ENCODE peak calls at places on chromosomes 3 and 15, in four cellular contexts. One of them, this sample, is unnamed.
A peak's percentile ranks its signal among the peaks of the same experiment; 100 is the strongest.

GRCh38 chr3:168877899-168878298 is 782.2 kb upstream of the GOLIM4 start:
- DNase-seq in astrocyte: no peak
- DNase-seq in neural progenitor cell: no peak
- DNase-seq in choroid plexus epithelial cell: no peak
- DNase-seq in this sample: no peak

GRCh38 chr15:44545934-44546802 is 9.2 kb downstream of the EIF3J start:
- DNase-seq in choroid plexus epithelial cell: peak; percentile 53
- DNase-seq in neural progenitor cell: no peak
- DNase-seq in astrocyte: peak; percentile 26
- DNase-seq in this sample: no peak

GRCh38 chr15:43285609-43286037 is 18.9 kb upstream of the TGM5 start:
- DNase-seq in astrocyte: peak; percentile 28
- DNase-seq in neural progenitor cell: peak; percentile 76
- DNase-seq in choroid plexus epithelial cell: peak; percentile 83
- DNase-seq in this sample: no peak

GRCh38 chr3:140203510-140203909 is 268.5 kb downstream of the CLSTN2 start:
- DNase-seq in astrocyte: no peak
- DNase-seq in choroid plexus epithelial cell: no peak
- DNase-seq in neural progenitor cell: peak; percentile 80
- DNase-seq in this sample: no peak

GRCh38 chr15:68429691-68430470 is 2.1 kb downstream of the ITGA11 start:
- DNase-seq in choroid plexus epithelial cell: no peak
- DNase-seq in astrocyte: peak; percentile 52
- DNase-seq in neural progenitor cell: no peak
- DNase-seq in this sample: no peak

GRCh38 chr15:65079580-65079979 is 3.0 kb downstream of the KBTBD13 start:
- DNase-seq in choroid plexus epithelial cell: no peak
- DNase-seq in neural progenitor cell: no peak
- DNase-seq in astrocyte: no peak
- DNase-seq in this sample: no peak

GRCh38 chr3:149343951-149344350 is 10.5 kb upstream of the TM4SF18 start:
- DNase-seq in neural progenitor cell: peak; percentile 19
- DNase-seq in choroid plexus epithelial cell: no peak
- DNase-seq in astrocyte: no peak
- DNase-seq in this sample: no peak

GRCh38 chr3:146557745-146558144 is 13.3 kb upstream of the PLSCR1 start:
- DNase-seq in choroid plexus epithelial cell: no peak
- DNase-seq in astrocyte: no peak
- DNase-seq in neural progenitor cell: no peak
- DNase-seq in this sample: no peak

GRCh38 chr3:30770387-30770786 is 124.1 kb downstream of the GADL1 start:
- DNase-seq in choroid plexus epithelial cell: peak; percentile 90
- DNase-seq in neural progenitor cell: no peak
- DNase-seq in astrocyte: peak; percentile 95
- DNase-seq in this sample: peak; percentile 66

GRCh38 chr3:195925746-195926145 is 17.4 kb upstream of the TNK2 start:
- DNase-seq in choroid plexus epithelial cell: no peak
- DNase-seq in astrocyte: no peak
- DNase-seq in neural progenitor cell: no peak
- DNase-seq in this sample: no peak

GRCh38 chr15:34490421-34491193 is 53.0 kb upstream of the GOLGA8A start:
- DNase-seq in astrocyte: no peak
- DNase-seq in neural progenitor cell: peak; percentile 83
- DNase-seq in choroid plexus epithelial cell: no peak
- DNase-seq in this sample: no peak

GRCh38 chr15:32651229-32651837 is 9.8 kb downstream of the SCG5 start:
- DNase-seq in astrocyte: no peak
- DNase-seq in choroid plexus epithelial cell: peak; percentile 82
- DNase-seq in neural progenitor cell: peak; percentile 74
- DNase-seq in this sample: no peak

GRCh38 chr15:36605626-36606263 is 26.3 kb downstream of the CDIN1 start:
- DNase-seq in choroid plexus epithelial cell: no peak
- DNase-seq in astrocyte: no peak
- DNase-seq in neural progenitor cell: no peak
- DNase-seq in this sample: no peak

GRCh38 chr3:12328132-12328915 is 39.5 kb downstream of the PPARG start:
- DNase-seq in astrocyte: no peak
- DNase-seq in neural progenitor cell: no peak
- DNase-seq in choroid plexus epithelial cell: no peak
- DNase-seq in this sample: no peak

GRCh38 chr3:12323237-12323636 is 34.4 kb downstream of the PPARG start:
- DNase-seq in astrocyte: no peak
- DNase-seq in neural progenitor cell: no peak
- DNase-seq in choroid plexus epithelial cell: no peak
- DNase-seq in this sample: no peak

GRCh38 chr3:12325594-12326295 is 36.9 kb downstream of the PPARG start:
- DNase-seq in neural progenitor cell: no peak
- DNase-seq in choroid plexus epithelial cell: no peak
- DNase-seq in astrocyte: no peak
- DNase-seq in this sample: no peak

GRCh38 chr3:12334786-12335185 is 45.9 kb downstream of the PPARG start:
- DNase-seq in astrocyte: no peak
- DNase-seq in neural progenitor cell: no peak
- DNase-seq in choroid plexus epithelial cell: no peak
- DNase-seq in this sample: no peak

GRCh38 chr3:12329063-12329462 is 40.2 kb downstream of the PPARG start:
- DNase-seq in choroid plexus epithelial cell: no peak
- DNase-seq in neural progenitor cell: no peak
- DNase-seq in astrocyte: no peak
- DNase-seq in this sample: no peak
- TF ChIP-seq CTCF in choroid plexus epithelial cell: no peak
- TF ChIP-seq CTCF in neural progenitor cell: peak; percentile 22
- TF ChIP-seq CTCF in astrocyte: no peak
- TF ChIP-seq CTCF in this sample: no peak

DNA sequence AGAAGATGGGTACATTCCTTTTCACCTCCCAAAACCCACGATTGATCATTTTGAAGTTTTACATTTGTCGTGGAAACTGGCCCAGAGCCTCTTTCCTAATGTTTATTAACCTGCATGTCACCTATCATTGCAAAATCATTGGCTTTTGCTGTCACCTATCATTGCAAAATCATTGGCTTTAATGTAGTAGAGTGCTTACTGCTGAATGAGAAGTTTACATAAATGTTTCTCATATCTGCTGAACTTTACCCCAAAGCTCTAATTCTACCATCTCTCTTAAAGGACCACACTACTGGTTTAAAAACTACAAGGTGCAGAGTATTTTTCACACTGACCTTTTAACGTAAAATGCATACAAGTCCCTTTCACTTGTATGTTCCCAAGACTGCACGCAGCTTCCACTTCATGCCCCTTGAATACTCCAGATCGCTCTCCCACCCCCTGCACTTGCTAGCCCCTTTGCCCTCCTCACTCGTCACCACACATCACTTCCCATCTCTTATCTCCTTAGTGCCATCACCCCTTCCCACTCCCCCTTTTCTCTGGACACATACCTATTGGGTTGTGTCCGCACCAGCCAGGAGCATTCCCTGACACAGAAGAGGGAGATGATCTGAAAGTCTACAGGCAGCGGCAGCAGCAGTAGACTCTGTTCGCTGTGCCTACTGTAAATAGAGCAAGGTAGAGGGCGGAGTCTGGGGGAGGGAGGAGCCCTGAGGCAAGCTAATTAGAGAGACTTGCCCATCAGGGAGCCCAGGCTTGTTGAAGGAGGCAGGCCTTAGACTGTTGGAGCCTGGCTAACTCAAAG is 30.2 kb upstream of the ATOSA start:
- DNase-seq in astrocyte: no peak
- DNase-seq in neural progenitor cell: peak; percentile 89
- DNase-seq in choroid plexus epithelial cell: no peak
- DNase-seq in this sample: no peak
- H3K4me3 ChIP-seq in astrocyte: no peak overlapping the region
- H3K4me3 ChIP-seq in neural progenitor cell: peak overlapping the region; percentile 44
- H3K4me3 ChIP-seq in choroid plexus epithelial cell: no peak overlapping the region
- H3K4me3 ChIP-seq in this sample: no peak overlapping the region

GRCh38 chr15:83435782-83436181 is 11.4 kb upstream of the SH3GL3 start:
- DNase-seq in choroid plexus epithelial cell: no peak
- DNase-seq in neural progenitor cell: no peak
- DNase-seq in astrocyte: no peak
- DNase-seq in this sample: no peak

GRCh38 chr15:83435202-83435601 is 11.9 kb upstream of the SH3GL3 start:
- DNase-seq in astrocyte: peak; percentile 66
- DNase-seq in choroid plexus epithelial cell: no peak
- DNase-seq in neural progenitor cell: no peak
- DNase-seq in this sample: peak; percentile 48

GRCh38 chr15:83436513-83437158 is 10.5 kb upstream of the SH3GL3 start:
- DNase-seq in choroid plexus epithelial cell: peak; percentile 86
- DNase-seq in neural progenitor cell: peak; percentile 72
- DNase-seq in astrocyte: peak; percentile 35
- DNase-seq in this sample: peak; percentile 73
- TF ChIP-seq CTCF in choroid plexus epithelial cell: peak; percentile 77
- TF ChIP-seq CTCF in neural progenitor cell: peak; percentile 73
- TF ChIP-seq CTCF in astrocyte: peak; percentile 61
- TF ChIP-seq CTCF in this sample: peak; percentile 78

DNA sequence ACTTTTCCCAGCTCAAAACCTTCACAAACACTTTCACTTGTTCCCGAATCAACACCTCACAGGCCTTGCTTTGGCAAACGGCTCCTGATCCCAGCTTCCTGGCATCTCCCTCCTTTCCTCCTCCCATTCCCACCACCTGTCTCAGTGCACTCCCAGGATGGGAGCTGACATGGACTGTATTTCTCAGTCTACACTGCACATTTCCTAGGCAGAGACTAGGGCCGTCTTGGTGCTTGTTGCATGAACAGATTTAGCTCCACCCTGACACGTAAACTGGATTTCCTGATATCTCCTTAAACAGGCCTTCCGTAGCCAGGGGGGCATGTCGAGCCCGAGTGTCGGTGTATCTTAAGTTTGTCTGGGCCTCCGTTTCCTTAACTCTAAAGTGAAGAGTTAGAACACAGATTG is 790 bp upstream of the WHAMM start:
- DNase-seq in astrocyte: no peak
- DNase-seq in choroid plexus epithelial cell: no peak
- DNase-seq in neural progenitor cell: no peak
- DNase-seq in this sample: no peak
- H3K4me3 ChIP-seq in astrocyte: no peak overlapping the region
- H3K4me3 ChIP-seq in choroid plexus epithelial cell: no peak overlapping the region
- H3K4me3 ChIP-seq in neural progenitor cell: no peak overlapping the region
- H3K4me3 ChIP-seq in this sample: peak overlapping the region; percentile 72

DNA sequence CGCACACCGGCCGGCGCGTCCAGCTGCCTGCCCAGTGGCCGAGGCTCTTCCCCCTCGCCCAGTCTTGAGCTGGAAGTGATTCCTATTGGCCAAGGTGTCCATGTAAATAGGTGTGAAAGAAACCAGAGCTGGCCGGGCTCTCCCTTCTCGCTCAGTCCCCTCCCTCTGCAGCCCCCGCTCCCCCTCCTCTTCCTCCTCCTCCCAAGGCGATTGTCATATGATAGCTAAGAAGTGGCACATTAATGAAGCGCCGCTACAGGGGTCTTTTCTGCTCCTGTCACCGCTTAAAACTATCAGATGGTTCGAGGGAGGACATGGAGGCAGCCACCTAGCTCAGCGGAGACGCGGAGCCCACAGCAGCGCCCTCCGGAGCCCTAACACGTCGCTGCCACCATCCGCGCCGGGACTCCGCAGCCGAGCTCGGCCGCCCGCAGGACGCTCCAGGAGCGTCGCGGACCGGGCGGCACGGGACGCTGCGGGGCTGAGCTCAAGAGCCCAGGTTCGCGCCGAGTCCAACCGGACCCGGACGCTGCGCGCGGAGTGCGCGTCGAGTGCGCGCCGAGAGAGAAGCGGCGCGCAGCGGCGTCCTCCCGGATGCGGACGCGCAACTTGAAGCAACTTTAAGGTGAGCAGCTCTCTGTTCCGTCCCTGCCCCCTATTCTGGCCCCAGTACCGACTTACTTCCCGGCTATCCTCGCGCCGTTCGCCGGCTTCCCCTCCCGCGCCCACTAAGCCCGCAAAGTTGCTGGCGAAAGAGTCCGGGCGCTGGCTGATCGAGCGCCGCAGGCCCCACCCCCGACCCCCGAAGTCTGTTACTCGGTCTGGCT is at the start of gene FOXB1:
- DNase-seq in neural progenitor cell: peak; percentile 95
- DNase-seq in astrocyte: no peak
- DNase-seq in choroid plexus epithelial cell: no peak
- DNase-seq in this sample: no peak
- TF ChIP-seq CTCF in neural progenitor cell: peak; percentile 50
- TF ChIP-seq CTCF in astrocyte: no peak
- TF ChIP-seq CTCF in choroid plexus epithelial cell: no peak
- TF ChIP-seq CTCF in this sample: peak; percentile 5

GRCh38 chr3:177191108-177191779 is 6.0 kb downstream of the TBL1XR1 start:
- DNase-seq in choroid plexus epithelial cell: no peak
- DNase-seq in astrocyte: no peak
- DNase-seq in neural progenitor cell: no peak
- DNase-seq in this sample: no peak
- H3K4me3 ChIP-seq in choroid plexus epithelial cell: no peak overlapping the region
- H3K4me3 ChIP-seq in astrocyte: no peak overlapping the region
- H3K4me3 ChIP-seq in neural progenitor cell: no peak overlapping the region
- H3K4me3 ChIP-seq in this sample: no peak overlapping the region

DNA sequence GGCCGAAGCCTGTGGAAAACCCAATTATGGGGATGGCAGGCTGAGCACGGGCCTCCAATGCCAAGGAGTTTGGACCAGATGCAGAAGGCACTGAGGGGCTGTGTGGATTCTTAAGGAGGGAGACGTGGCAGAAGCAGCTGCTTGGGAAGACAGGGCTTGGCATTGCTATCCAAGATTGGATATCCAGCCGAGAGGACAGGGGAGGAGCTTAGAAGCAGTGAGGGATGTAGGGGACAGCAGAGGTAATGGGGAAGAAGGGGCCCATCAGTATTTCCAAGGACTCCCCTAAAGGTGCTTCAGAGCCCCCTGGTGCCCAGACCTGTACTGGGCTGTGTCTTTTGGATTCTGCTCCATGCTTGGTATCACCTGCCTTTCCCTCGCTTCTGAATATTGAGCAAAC is 112.8 kb upstream of the TLE3 start:
- DNase-seq in neural progenitor cell: no peak
- DNase-seq in astrocyte: no peak
- DNase-seq in choroid plexus epithelial cell: no peak
- DNase-seq in this sample: no peak
- TF ChIP-seq CTCF in neural progenitor cell: peak; percentile 10
- TF ChIP-seq CTCF in astrocyte: no peak
- TF ChIP-seq CTCF in choroid plexus epithelial cell: peak; percentile 21
- TF ChIP-seq CTCF in this sample: peak; percentile 30

DNA sequence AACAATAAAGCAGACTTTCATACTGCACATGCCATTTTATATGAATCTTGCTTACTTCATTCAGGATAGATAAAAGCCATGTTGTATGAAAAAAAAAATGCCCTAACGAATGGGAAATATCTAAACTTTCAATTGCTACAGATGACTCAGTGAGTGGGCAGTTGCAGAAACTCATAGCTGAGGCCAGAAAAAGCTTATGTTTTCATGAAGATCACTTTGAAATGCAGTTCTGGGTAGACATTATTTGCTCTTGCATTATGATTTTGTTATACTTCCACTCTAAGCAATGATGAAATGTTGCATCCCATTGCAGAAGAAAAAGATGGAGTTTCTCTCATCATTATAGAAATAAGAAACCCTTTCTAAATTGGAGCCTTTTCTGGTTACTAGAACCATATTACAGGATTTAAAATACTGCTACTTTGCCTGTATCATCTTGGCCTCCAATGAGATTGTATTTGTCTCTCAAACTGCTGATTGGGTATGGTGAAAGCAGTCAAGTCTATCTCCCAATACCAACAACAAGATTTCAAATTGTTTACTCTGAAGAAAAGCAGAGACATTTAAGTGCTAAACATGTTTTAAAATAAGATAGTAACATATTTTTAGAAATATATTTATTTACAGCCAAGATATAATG is 17.0 kb downstream of the PEAK1 start:
- DNase-seq in neural progenitor cell: no peak
- DNase-seq in astrocyte: peak; percentile 71
- DNase-seq in choroid plexus epithelial cell: peak; percentile 80
- DNase-seq in this sample: no peak
- H3K4me3 ChIP-seq in neural progenitor cell: no peak overlapping the region
- H3K4me3 ChIP-seq in astrocyte: peak overlapping the region; percentile 5
- H3K4me3 ChIP-seq in choroid plexus epithelial cell: no peak overlapping the region
- H3K4me3 ChIP-seq in this sample: no peak overlapping the region

GRCh38 chr3:141737828-141738635 is at the start of gene RNF7:
- DNase-seq in neural progenitor cell: peak; percentile 98
- DNase-seq in choroid plexus epithelial cell: peak; percentile 97
- DNase-seq in astrocyte: peak; percentile 82
- DNase-seq in this sample: peak; percentile 82
- TF ChIP-seq CTCF in neural progenitor cell: peak; percentile 93
- TF ChIP-seq CTCF in choroid plexus epithelial cell: peak; percentile 51
- TF ChIP-seq CTCF in astrocyte: peak; percentile 59
- TF ChIP-seq CTCF in this sample: peak; percentile 72